ENCODE peak calls at places on chromosomes 6 and 20, in four cellular contexts. E is A549, N is H1, F is HCT116. W is an unnamed sample.

GRCh38 chr6:118509009-118509617 is 39.0 kb upstream of the PLN start:
- DNase-seq in E (peak; percentile 2), N (no peak), F (peak; percentile 35), W (peak; percentile 26)

GRCh38 chr20:62785381-62785780 is 10.9 kb upstream of the MRGBP start:
- DNase-seq in E (no peak), N (no peak), F (no peak), W (no peak)

GRCh38 chr6:52390361-52390727 is 28.4 kb downstream of the PAQR8 start:
- DNase-seq in E (no peak), N (no peak), F (peak; percentile 45), W (peak; percentile 74)

GRCh38 chr20:49310695-49311094 is 32.8 kb upstream of the ZNFX1 start:
- DNase-seq in E (no peak), N (no peak), F (no peak), W (peak; percentile 61)

GRCh38 chr6:82951389-82951788 is 114.3 kb downstream of the UBE3D start:
- DNase-seq in E (no peak), N (no peak), F (no peak), W (no peak)

GRCh38 chr6:100464910-100465700 is at the start of gene SIM1:
- DNase-seq in E (no peak), N (peak; percentile 75), F (no peak), W (no peak)

GRCh38 chr6:75503291-75503690 is 9.7 kb upstream of the FILIP1 start:
- DNase-seq in E (no peak), N (no peak), F (no peak), W (no peak)

GRCh38 chr6:148974351-148974750 is 227.5 kb downstream of the UST start:
- DNase-seq in E (no peak), N (no peak), F (no peak), W (no peak)

GRCh38 chr6:158058156-158058723 is 76.6 kb downstream of the SYNJ2 start:
- DNase-seq in E (no peak), N (no peak), F (no peak), W (no peak)

GRCh38 chr6:42197574-42198362 is 3.0 kb upstream of the GUCA1B start:
- DNase-seq in E (peak; percentile 62), N (no peak), F (no peak), W (peak; percentile 81)

GRCh38 chr20:13008761-13009681 is at the start of gene SPTLC3:
- DNase-seq in E (no peak), N (peak; percentile 15), F (no peak), W (peak; percentile 56)

GRCh38 chr6:113997106-113997505 is 26.2 kb upstream of the HDAC2 start:
- DNase-seq in E (no peak), N (no peak), F (peak; percentile 57), W (no peak)

GRCh38 chr6:148758492-148758891 is 11.7 kb downstream of the UST start:
- DNase-seq in E (no peak), N (no peak), F (no peak), W (no peak)

GRCh38 chr6:154931741-154932424 is 63.2 kb upstream of the TIAM2 start:
- DNase-seq in E (no peak), N (no peak), F (no peak), W (peak; percentile 41)

GRCh38 chr6:121309768-121310473 is 24.4 kb downstream of the TBC1D32 start:
- DNase-seq in E (no peak), N (no peak), F (no peak), W (no peak)

GRCh38 chr6:107676002-107676401 is 148.1 kb downstream of the SCML4 start:
- DNase-seq in E (no peak), N (no peak), F (no peak), W (no peak)

GRCh38 chr6:109039795-109040194 is 54.9 kb downstream of the SESN1 start:
- DNase-seq in E (no peak), N (no peak), F (no peak), W (no peak)

GRCh38 chr20:38447931-38448675 is 13.0 kb upstream of the SNHG17 start:
- DNase-seq in E (no peak), N (no peak), F (no peak), W (peak; percentile 79)

GRCh38 chr20:19885981-19886665 is 128.1 kb downstream of the RIN2 start:
- DNase-seq in E (peak; percentile 62), N (no peak), F (no peak), W (peak; percentile 73)

GRCh38 chr6:28880894-28881780 is 42.6 kb downstream of the TRIM27 start:
- DNase-seq in E (no peak), N (no peak), F (peak; percentile 62), W (peak; percentile 82)

GRCh38 chr6:46098678-46099077 is 31.1 kb upstream of the ENPP4 start:
- DNase-seq in E (no peak), N (no peak), F (peak; percentile 51), W (peak; percentile 68)

GRCh38 chr20:25078662-25079061 is 3.3 kb downstream of the VSX1 start:
- DNase-seq in E (no peak), N (no peak), F (no peak), W (no peak)

GRCh38 chr20:15875446-15875845 is 697.8 kb downstream of the KIF16B start:
- DNase-seq in E (no peak), N (no peak), F (no peak), W (no peak)

GRCh38 chr6:89927788-89928565 is 33.7 kb downstream of the GJA10 start:
- DNase-seq in E (no peak), N (no peak), F (no peak), W (no peak)

GRCh38 chr6:127178746-127179145 is 60.3 kb downstream of the RSPO3 start:
- DNase-seq in E (no peak), N (no peak), F (no peak), W (no peak)

GRCh38 chr6:156780117-156780641 is 3.0 kb downstream of the ARID1B start:
- DNase-seq in E (peak; percentile 38), N (no peak), F (peak; percentile 70), W (peak; percentile 91)

GRCh38 chr6:169803291-169803811 is 51.9 kb downstream of the ERMARD start:
- DNase-seq in E (no peak), N (no peak), F (no peak), W (no peak)

GRCh38 chr6:132107896-132108295 is 156.7 kb upstream of the CCN2 start:
- DNase-seq in E (no peak), N (no peak), F (no peak), W (no peak)

GRCh38 chr6:35489066-35489465 is 7.8 kb downstream of the TEAD3 start:
- DNase-seq in E (no peak), N (no peak), F (no peak), W (no peak)

GRCh38 chr6:7432391-7433207 is 43.0 kb downstream of the RIOK1 start:
- DNase-seq in E (no peak), N (no peak), F (no peak), W (peak; percentile 23)
- TF ChIP-seq CEBPB in E (no peak), N (no peak), F (no peak), W (no peak)

DNA sequence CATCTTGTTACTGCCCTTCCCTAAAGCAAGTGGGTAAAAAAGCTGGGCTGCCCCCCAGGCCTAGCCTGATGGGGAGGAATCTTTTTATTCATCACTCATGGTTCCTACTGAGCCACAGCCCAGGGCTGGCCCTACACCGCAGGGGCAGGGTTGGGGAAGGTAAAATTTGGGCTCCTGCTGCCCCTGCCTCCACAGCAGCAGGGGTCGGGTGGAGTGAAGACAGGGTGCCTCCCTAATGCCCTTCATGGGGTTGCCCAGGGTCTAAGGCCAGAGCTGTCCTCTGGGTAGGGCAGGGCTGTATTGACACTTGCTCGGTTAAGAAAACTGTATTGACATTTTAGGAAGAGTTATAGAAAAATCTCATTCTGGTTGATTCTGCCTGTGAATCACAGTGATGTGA is 8.9 kb upstream of the PSMG4 start:
- DNase-seq in E (no peak), N (no peak), F (no peak), W (no peak)
- TF ChIP-seq CEBPB in E (no peak), N (no peak), F (no peak), W (no peak)

GRCh38 chr6:143329323-143329722 is 121.2 kb downstream of the ADAT2 start:
- DNase-seq in E (no peak), N (no peak), F (no peak), W (no peak)

GRCh38 chr6:143325379-143326140 is 124.9 kb downstream of the ADAT2 start:
- DNase-seq in E (no peak), N (no peak), F (no peak), W (no peak)

GRCh38 chr6:143331362-143331761 is 119.1 kb downstream of the ADAT2 start:
- DNase-seq in E (no peak), N (no peak), F (no peak), W (no peak)

GRCh38 chr6:143332153-143332845 is 118.2 kb downstream of the ADAT2 start:
- DNase-seq in E (no peak), N (no peak), F (no peak), W (no peak)

GRCh38 chr6:143328885-143329284 is 121.6 kb downstream of the ADAT2 start:
- DNase-seq in E (no peak), N (no peak), F (no peak), W (no peak)
- TF ChIP-seq CEBPB in E (no peak), N (no peak), F (no peak), W (no peak)

GRCh38 chr6:16028966-16029365 is 99.9 kb upstream of the MYLIP start:
- DNase-seq in E (no peak), N (no peak), F (no peak), W (no peak)
- TF ChIP-seq CEBPB in E (no peak), N (no peak), F (no peak), W (no peak)

DNA sequence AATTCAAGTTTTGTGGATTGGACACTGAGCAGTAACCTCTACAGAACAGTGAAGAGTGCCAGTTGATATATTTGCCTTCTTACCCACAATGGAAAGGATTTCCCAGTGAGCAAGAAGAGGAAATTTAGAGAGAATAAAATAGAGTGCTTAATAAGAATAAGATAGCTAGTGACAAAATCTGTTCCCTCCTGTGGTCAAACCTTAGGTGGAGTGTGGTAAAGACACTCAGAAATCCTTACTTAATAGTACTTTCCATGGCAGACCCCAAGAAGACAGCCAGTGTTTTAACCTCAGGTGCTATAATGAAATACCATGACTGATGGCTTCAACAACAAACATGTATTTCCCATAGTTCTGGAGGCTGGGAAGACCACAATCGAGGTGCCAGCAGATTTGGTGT is 108.4 kb upstream of the TNFAIP3 start:
- DNase-seq in E (no peak), N (no peak), F (no peak), W (no peak)
- TF ChIP-seq CEBPB in E (no peak), N (no peak), F (no peak), W (no peak)

W was measured in HepG2.